ENCODE peak calls at places on chromosome 10, in seven cellular contexts. D is CD4-positive, alpha-beta T cell; Y is Peyer's patch; R is H9; L is naive thymus-derived CD4-positive, alpha-beta T cell; A is bronchial epithelial cell; N is GM06990. V is an unnamed sample.
A peak's percentile ranks its signal among the peaks of the same experiment; 100 is the strongest.

GRCh38 chr10:130013938-130014733 is 50.1 kb upstream of the EBF3 start:
- DNase-seq in N (no peak), R (no peak), A (no peak), L (no peak), D (no peak), Y (no peak), V (no peak)

GRCh38 chr10:57775250-57775649 is 492.4 kb downstream of the IPMK start:
- DNase-seq in Y (no peak), N (no peak), R (no peak), D (no peak), A (no peak), L (no peak), V (no peak)

GRCh38 chr10:69069090-69070042 is 18.5 kb upstream of the SRGN start:
- DNase-seq in L (no peak), R (peak; percentile 31), A (no peak), D (no peak), Y (no peak), N (no peak), V (no peak)

GRCh38 chr10:11515596-11516418 is 95.6 kb downstream of the USP6NL start:
- DNase-seq in R (no peak), L (peak; percentile 60), D (peak; percentile 27), N (no peak), A (peak; percentile 66), Y (peak; percentile 53), V (peak; percentile 19)

GRCh38 chr10:57168703-57169240 is 807.7 kb upstream of the ZWINT start:
- DNase-seq in R (no peak), N (no peak), D (no peak), Y (no peak), A (no peak), L (no peak), V (no peak)

GRCh38 chr10:108673756-108674155 is 1249.6 kb downstream of the XPNPEP1 start:
- DNase-seq in D (no peak), N (no peak), A (no peak), R (no peak), Y (no peak), L (no peak), V (no peak)

GRCh38 chr10:103542764-103543616 is 49.5 kb downstream of the NEURL1 start:
- DNase-seq in Y (peak; percentile 25), L (no peak), N (peak; percentile 25), A (peak; percentile 32), D (no peak), R (peak; percentile 67), V (peak; percentile 96)

GRCh38 chr10:89426230-89426868 is 12.0 kb downstream of the IFIT5 start:
- DNase-seq in Y (no peak), L (no peak), D (no peak), A (peak; percentile 60), N (no peak), R (no peak), V (no peak)

GRCh38 chr10:79200346-79200745 is 131.6 kb downstream of the ZMIZ1 start:
- DNase-seq in L (no peak), N (no peak), R (no peak), A (no peak), Y (no peak), D (no peak), V (no peak)

GRCh38 chr10:52499281-52499680 is 185.2 kb downstream of the DKK1 start:
- DNase-seq in R (no peak), L (no peak), A (no peak), Y (no peak), N (no peak), D (no peak), V (no peak)

GRCh38 chr10:43352951-43353350 is 18.5 kb upstream of the FXYD4 start:
- DNase-seq in Y (no peak), R (no peak), A (no peak), L (no peak), D (no peak), N (no peak), V (no peak)

GRCh38 chr10:32190890-32191491 is 134.8 kb upstream of the KIF5B start:
- DNase-seq in A (peak; percentile 43), Y (no peak), L (no peak), N (peak; percentile 31), R (no peak), D (no peak), V (no peak)

GRCh38 chr10:87844837-87845623 is 18.3 kb downstream of the KLLN start:
- DNase-seq in N (no peak), R (no peak), A (peak; percentile 88), D (no peak), Y (no peak), L (no peak), V (no peak)

GRCh38 chr10:118373786-118374185 is 31.7 kb upstream of the FAM204A start:
- DNase-seq in N (no peak), A (peak; percentile 67), R (no peak), Y (no peak), D (no peak), L (no peak), V (no peak)

GRCh38 chr10:5534051-5534821 is 9.5 kb downstream of the CALML3 start:
- DNase-seq in L (no peak), Y (no peak), D (no peak), R (no peak), A (peak; percentile 68), N (no peak), V (no peak)

GRCh38 chr10:59905066-59905734 is 1.2 kb downstream of the CCDC6 start:
- DNase-seq in D (no peak), L (peak; percentile 31), N (peak; percentile 55), Y (peak; percentile 78), A (peak; percentile 31), R (peak; percentile 48), V (peak; percentile 52)

GRCh38 chr10:71978476-71978875 is 14.3 kb downstream of the CHST3 start:
- DNase-seq in D (no peak), R (peak; percentile 62), N (no peak), A (no peak), Y (no peak), L (no peak), V (no peak)

GRCh38 chr10:127922675-127923366 is 15.9 kb downstream of the PTPRE start:
- DNase-seq in Y (no peak), N (no peak), L (no peak), D (no peak), R (no peak), A (peak; percentile 86), V (no peak)

GRCh38 chr10:114487815-114488536 is 83.7 kb upstream of the AFAP1L2 start:
- DNase-seq in Y (no peak), A (peak; percentile 72), L (no peak), R (no peak), N (no peak), D (no peak), V (no peak)

GRCh38 chr10:86938260-86938659 is 19.2 kb downstream of the MMRN2 start:
- DNase-seq in N (no peak), A (no peak), L (no peak), Y (peak; percentile 4), R (no peak), D (no peak), V (no peak)

GRCh38 chr10:99532194-99532593 is 548 bp upstream of the NKX2-3 start:
- DNase-seq in D (no peak), Y (no peak), L (no peak), A (no peak), N (no peak), R (no peak), V (no peak)
- H3K27me3 ChIP-seq in D (peaks cover 94% of the 10 kb centered on the region), Y (no peaks in the 10 kb centered on the region), L (peaks cover 30% of the 10 kb centered on the region), A (peaks cover 79% of the 10 kb centered on the region), N (peaks cover 13% of the 10 kb centered on the region), R (peaks cover 98% of the 10 kb centered on the region), V (no peaks in the 10 kb centered on the region)

GRCh38 chr10:124624875-124625274 is 119.3 kb downstream of the FAM53B start:
- DNase-seq in D (no peak), N (no peak), Y (no peak), R (no peak), A (no peak), L (no peak), V (no peak)
- H3K27me3 ChIP-seq in D (no peaks in the 10 kb centered on the region), N (no peaks in the 10 kb centered on the region), Y (no peaks in the 10 kb centered on the region), R (no peaks in the 10 kb centered on the region), A (no peaks in the 10 kb centered on the region), L (no peaks in the 10 kb centered on the region), V (no peaks in the 10 kb centered on the region)

DNA sequence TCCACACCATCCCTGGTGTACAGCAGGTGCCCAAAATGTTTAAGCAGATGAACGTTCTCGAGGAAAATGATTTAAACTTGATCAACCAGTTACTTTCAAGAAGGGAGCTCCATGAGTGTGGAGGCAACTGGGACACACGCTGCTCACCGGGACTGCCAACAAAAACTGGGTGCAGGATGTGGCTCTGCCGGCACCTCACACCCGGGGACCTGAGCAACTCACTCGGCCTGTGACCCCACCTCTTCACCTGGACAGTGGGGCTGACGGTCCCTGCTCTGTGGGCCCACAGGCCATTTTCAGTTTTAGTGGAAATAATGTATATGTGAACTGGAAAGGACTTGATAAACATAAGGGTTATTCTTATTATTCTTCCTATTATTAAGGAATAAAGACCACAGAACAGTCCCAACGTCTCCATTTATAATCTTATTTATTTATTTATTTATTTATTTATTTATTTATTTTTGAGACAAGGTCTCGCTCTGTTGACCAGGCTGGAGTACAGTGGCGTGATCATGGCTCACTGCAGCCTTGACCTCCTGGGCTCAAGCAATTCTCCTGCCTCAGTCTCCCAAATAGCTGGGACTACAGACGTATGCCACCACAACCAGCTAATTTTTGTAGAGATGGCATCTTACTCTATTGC is 60.6 kb downstream of the RGS10 start:
- DNase-seq in N (no peak), A (no peak), D (no peak), Y (no peak), L (no peak), R (no peak), V (no peak)
- H3K27me3 ChIP-seq in N (no peaks in the 10 kb centered on the region), A (peaks cover 16% of the 10 kb centered on the region), D (no peaks in the 10 kb centered on the region), Y (no peaks in the 10 kb centered on the region), L (no peaks in the 10 kb centered on the region), R (peaks cover 41% of the 10 kb centered on the region), V (no peaks in the 10 kb centered on the region)

GRCh38 chr10:133339708-133340380 is 3.1 kb upstream of the CALY start:
- DNase-seq in D (no peak), Y (no peak), N (no peak), A (no peak), L (no peak), R (no peak), V (no peak)
- H3K27me3 ChIP-seq in D (peaks cover 19% of the 10 kb centered on the region), Y (no peaks in the 10 kb centered on the region), N (no peaks in the 10 kb centered on the region), A (peaks cover 22% of the 10 kb centered on the region), L (peaks cover 7% of the 10 kb centered on the region), R (peaks cover 26% of the 10 kb centered on the region), V (peaks cover 29% of the 10 kb centered on the region)

DNA sequence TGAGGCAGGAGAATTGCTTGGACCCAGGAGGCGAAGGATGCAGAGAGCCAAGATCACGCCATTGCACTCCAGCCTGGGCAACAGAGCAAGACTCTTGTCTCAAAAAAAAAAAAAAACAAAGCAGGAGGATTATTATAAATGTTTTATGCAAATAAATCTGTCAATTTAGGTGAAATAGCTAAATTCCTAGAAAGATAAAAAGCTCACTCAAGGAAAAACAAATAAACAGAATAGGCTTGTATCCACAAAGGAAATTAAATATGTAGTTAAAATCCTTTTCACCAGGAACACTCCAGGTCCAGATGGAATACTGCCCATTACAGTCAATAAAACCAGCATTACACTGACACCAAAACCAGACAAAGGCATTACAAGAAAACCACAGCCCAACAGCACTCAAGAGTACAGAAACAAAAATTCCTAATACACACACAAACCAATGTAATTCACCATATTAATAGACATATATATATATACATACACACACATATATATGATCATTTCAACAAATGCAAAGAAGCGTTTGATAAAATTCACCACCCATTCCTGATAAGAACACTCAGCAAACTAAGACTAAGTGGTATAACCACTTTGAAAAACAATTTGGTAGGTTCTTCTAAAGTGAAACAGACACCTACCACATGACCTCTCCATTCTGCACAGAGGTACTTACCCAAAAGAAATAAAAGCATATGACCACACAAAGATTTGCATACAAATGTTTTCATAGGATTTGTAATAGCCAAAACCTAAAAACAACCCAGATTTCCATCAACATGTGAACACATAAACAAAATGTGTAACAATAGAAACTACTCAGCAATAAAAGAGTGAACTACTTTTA is 38.8 kb downstream of the ABI1 start:
- DNase-seq in N (no peak), L (no peak), D (no peak), Y (no peak), A (no peak), R (no peak), V (no peak)
- H3K27me3 ChIP-seq in N (no peaks in the 10 kb centered on the region), L (no peaks in the 10 kb centered on the region), D (no peaks in the 10 kb centered on the region), Y (no peaks in the 10 kb centered on the region), A (no peaks in the 10 kb centered on the region), R (no peaks in the 10 kb centered on the region), V (no peaks in the 10 kb centered on the region)

V was measured in WERI-Rb-1.